ENCODE peak calls at places on chromosomes 3 and 15, in seven cellular contexts. V is stomach, P is A549, L is sigmoid colon, G is esophagus muscularis mucosa, U is transverse colon, S is upper lobe of left lung. R is an unnamed sample.
A peak's percentile ranks its signal among the peaks of the same experiment; 100 is the strongest.

GRCh38 chr3:164375995-164376394 is 702.3 kb downstream of the SI start:
- DNase-seq in P (no peak), U (no peak), G (no peak), S (no peak), L (no peak), V (no peak), R (no peak)

GRCh38 chr3:43644443-43644842 is 22.6 kb upstream of the ANO10 start:
- DNase-seq in G (no peak), S (no peak), V (no peak), U (no peak), L (no peak), P (no peak), R (no peak)

GRCh38 chr15:90189781-90190467 is 11.2 kb upstream of the SEMA4B start:
- DNase-seq in G (no peak), S (no peak), L (no peak), V (no peak), U (no peak), P (no peak), R (no peak)

GRCh38 chr3:191290311-191291025 is 38.7 kb upstream of the CCDC50 start:
- DNase-seq in U (no peak), V (no peak), S (no peak), G (no peak), L (no peak), P (no peak), R (no peak)

GRCh38 chr3:134357914-134358811 is 16.1 kb downstream of the AMOTL2 start:
- DNase-seq in G (no peak), V (peak; percentile 51), L (peak; percentile 81), U (no peak), P (no peak), S (no peak), R (peak; percentile 58)

GRCh38 chr3:172369590-172370259 is 78.5 kb downstream of the GHSR start:
- DNase-seq in G (no peak), S (no peak), U (no peak), V (no peak), P (no peak), L (no peak), R (no peak)

GRCh38 chr3:143634991-143635390 is 213.3 kb downstream of the SLC9A9 start:
- DNase-seq in G (no peak), U (peak; percentile 64), S (no peak), V (peak; percentile 49), P (no peak), L (no peak), R (no peak)

GRCh38 chr3:119809249-119810017 is 27.5 kb downstream of the NR1I2 start:
- DNase-seq in L (no peak), V (no peak), U (no peak), S (no peak), P (no peak), G (no peak), R (no peak)

DNA sequence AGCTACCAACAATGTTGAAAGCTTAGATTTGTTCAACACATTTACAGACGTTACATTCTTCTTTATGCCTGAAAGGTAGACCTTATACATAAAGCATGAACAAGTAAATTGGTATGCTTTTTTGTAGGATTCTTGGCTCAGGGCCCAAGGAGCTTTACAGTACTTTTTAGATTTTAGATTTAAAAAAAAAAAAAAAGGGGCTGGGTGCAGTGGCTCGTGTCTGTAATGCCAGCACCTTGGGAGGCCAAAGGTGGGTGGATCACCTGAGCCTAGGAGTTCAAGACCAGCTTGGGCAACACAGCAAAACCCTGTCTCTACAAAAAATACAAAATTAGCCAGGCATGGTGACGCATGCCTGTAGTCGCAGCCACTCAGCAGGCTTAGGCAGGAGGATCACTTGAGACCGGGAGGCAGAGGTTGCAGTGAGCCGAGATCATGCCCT is 39.7 kb downstream of the MEF2A start:
- DNase-seq in P (no peak), U (no peak), L (no peak), V (no peak), S (no peak), G (no peak), R (no peak)
- TF ChIP-seq EP300 in P (no peak), U (no peak), L (no peak), V (no peak), S (no peak), G (no peak), R (no peak)

GRCh38 chr15:72229947-72230196 is 1.1 kb downstream of the PKM start:
- DNase-seq in L (no peak), G (no peak), U (no peak), P (no peak), S (no peak), V (no peak), R (no peak)

GRCh38 chr15:72231066-72231846 is at the start of gene PKM:
- DNase-seq in G (peak; percentile 99), P (peak; percentile 93), V (peak; percentile 98), L (peak; percentile 97), S (peak; percentile 99), U (peak; percentile 98), R (peak; percentile 94)

GRCh38 chr15:72231847-72232461 is 964 bp upstream of the PKM start:
- DNase-seq in G (no peak), L (no peak), P (peak; percentile 84), S (no peak), V (peak; percentile 45), U (peak; percentile 59), R (peak; percentile 20)

GRCh38 chr15:72229076-72229946 is 1.7 kb downstream of the PKM start:
- DNase-seq in U (no peak), P (no peak), L (peak; percentile 65), G (no peak), V (no peak), S (no peak), R (no peak)

GRCh38 chr15:72230197-72231065 is 559 bp downstream of the PKM start:
- DNase-seq in V (peak; percentile 84), U (peak; percentile 87), P (peak; percentile 74), L (peak; percentile 95), G (peak; percentile 95), S (peak; percentile 95), R (peak; percentile 84)
- TF ChIP-seq EP300 in V (no peak), U (no peak), P (no peak), L (no peak), G (no peak), S (no peak), R (no peak)

GRCh38 chr3:188153498-188153948 is 434 bp upstream of the LPP start:
- DNase-seq in V (peak; percentile 85), P (peak; percentile 84), S (peak; percentile 90), U (peak; percentile 83), G (peak; percentile 95), L (peak; percentile 97), R (peak; percentile 70)

GRCh38 chr3:188156051-188156450 is 2.1 kb downstream of the LPP start:
- DNase-seq in G (no peak), P (no peak), V (no peak), S (no peak), L (no peak), U (no peak), R (no peak)

GRCh38 chr3:188152660-188153497 is 1.1 kb upstream of the LPP start:
- DNase-seq in U (peak; percentile 59), P (peak; percentile 16), V (peak; percentile 49), G (no peak), L (peak; percentile 81), S (peak; percentile 53), R (peak; percentile 23)

GRCh38 chr3:188153949-188154757 is at the start of gene LPP:
- DNase-seq in U (peak; percentile 85), L (peak; percentile 92), G (peak; percentile 93), S (peak; percentile 96), V (peak; percentile 85), P (peak; percentile 69), R (peak; percentile 58)

DNA sequence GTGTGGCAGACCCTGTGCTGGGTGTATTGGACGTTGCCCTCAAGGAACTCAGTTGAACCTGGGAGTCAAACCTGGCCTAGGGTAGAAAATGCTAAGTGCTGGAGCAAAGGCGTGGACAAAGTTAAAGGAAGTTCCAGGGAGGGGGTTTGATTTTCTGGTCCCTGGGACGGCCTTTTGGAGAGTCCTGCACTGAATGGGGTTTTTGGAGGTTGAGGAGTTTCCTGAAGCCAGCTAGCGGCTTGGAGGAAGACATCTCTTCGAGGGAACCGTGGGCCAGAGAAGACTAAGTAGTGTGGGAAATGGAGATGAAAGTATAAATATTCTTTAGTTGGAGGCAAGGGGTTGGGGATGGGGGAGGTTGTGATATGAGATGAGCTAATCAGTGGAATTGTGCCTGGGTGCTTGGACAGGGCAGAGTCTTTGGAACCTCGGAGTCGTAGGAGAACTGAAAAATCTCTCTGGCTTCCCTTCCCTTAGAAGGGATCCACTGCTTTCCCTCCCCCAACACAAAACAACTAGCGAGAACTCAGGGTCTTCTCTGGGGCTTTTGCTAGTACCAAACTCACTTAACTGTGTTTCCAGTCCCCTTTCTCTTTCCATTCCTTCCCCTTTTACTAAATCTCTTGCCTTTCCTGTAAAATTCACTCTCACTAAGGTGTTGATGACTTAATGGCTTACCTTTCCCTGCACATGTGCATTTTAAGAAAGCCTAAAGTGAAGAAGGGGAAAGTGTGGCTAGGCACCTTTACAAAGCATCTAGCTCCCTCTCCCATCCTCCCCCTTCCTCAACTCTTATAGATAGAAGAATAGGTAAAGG is 1.0 kb downstream of the LPP start:
- DNase-seq in S (no peak), V (no peak), U (peak; percentile 49), L (no peak), G (no peak), P (no peak), R (no peak)
- TF ChIP-seq EP300 in S (no peak), V (no peak), U (no peak), L (no peak), G (no peak), P (no peak), R (no peak)

GRCh38 chr3:111246967-111247760 is 175.5 kb downstream of the NECTIN3 start:
- DNase-seq in P (peak; percentile 2), U (no peak), S (no peak), V (no peak), L (no peak), G (no peak), R (no peak)
- TF ChIP-seq EP300 in P (peak; percentile 27), U (no peak), S (no peak), V (no peak), L (no peak), G (no peak), R (no peak)

R was measured in tibial nerve.